ENCODE peak calls at places on chromosomes 2 and 18, in ten cellular contexts. F, C, I, G, Z, Q, S, E, N and W are unnamed samples.

GRCh38 chr18:809985-810642 is 1.9 kb downstream of the YES1 start:
- DNase-seq in F (no peak), C (no peak), I (no peak), G (no peak), Z (no peak), Q (no peak), S (no peak), E (no peak), N (no peak), W (no peak)

GRCh38 chr18:59624384-59624760 is 72.9 kb downstream of the CCBE1 start:
- DNase-seq in F (no peak), C (no peak), I (no peak), G (no peak), Z (no peak), Q (no peak), S (no peak), E (no peak), N (peak), W (no peak)

GRCh38 chr2:233470839-233471238 is 95.7 kb downstream of the USP40 start:
- DNase-seq in F (no peak), C (no peak), I (no peak), G (no peak), Z (no peak), Q (no peak), S (no peak), E (no peak), N (no peak), W (no peak)

GRCh38 chr2:216490061-216490460 is 8.6 kb upstream of the RPL37A start:
- DNase-seq in F (no peak), C (no peak), I (no peak), G (no peak), Z (no peak), Q (no peak), S (no peak), E (no peak), N (peak), W (no peak)

GRCh38 chr2:114661926-114662670 is 219.7 kb downstream of the DPP10 start:
- DNase-seq in F (no peak), C (no peak), I (no peak), G (no peak), Z (peak), Q (no peak), S (peak), E (peak), N (no peak), W (peak)

GRCh38 chr2:86249843-86250402 is 50.7 kb downstream of the MRPL35 start:
- DNase-seq in F (peak), C (no peak), I (peak), G (no peak), Z (no peak), Q (no peak), S (no peak), E (no peak), N (no peak), W (no peak)

GRCh38 chr18:3213231-3214059 is 6.3 kb downstream of the MYOM1 start:
- DNase-seq in F (no peak), C (no peak), I (no peak), G (no peak), Z (no peak), Q (no peak), S (no peak), E (no peak), N (no peak), W (no peak)

GRCh38 chr2:221075203-221075602 is 496.9 kb downstream of the EPHA4 start:
- DNase-seq in F (no peak), C (no peak), I (no peak), G (no peak), Z (no peak), Q (no peak), S (no peak), E (no peak), N (peak), W (no peak)

GRCh38 chr2:70956141-70956540 is 20.4 kb downstream of the ATP6V1B1 start:
- DNase-seq in F (no peak), C (no peak), I (no peak), G (no peak), Z (no peak), Q (no peak), S (peak), E (no peak), N (no peak), W (no peak)

GRCh38 chr2:216015722-216016464 is 2.5 kb upstream of the MREG start:
- DNase-seq in F (peak), C (no peak), I (no peak), G (no peak), Z (no peak), Q (peak), S (no peak), E (no peak), N (no peak), W (no peak)

GRCh38 chr18:57811477-57812125 is 8.5 kb upstream of the ATP8B1 start:
- DNase-seq in F (no peak), C (no peak), I (no peak), G (no peak), Z (no peak), Q (no peak), S (no peak), E (no peak), N (no peak), W (no peak)

GRCh38 chr2:240302933-240303332 is 132.5 kb upstream of the GPC1 start:
- DNase-seq in F (no peak), C (no peak), I (no peak), G (no peak), Z (no peak), Q (no peak), S (no peak), E (no peak), N (no peak), W (peak)

GRCh38 chr2:159600752-159601151 is 15.6 kb downstream of the BAZ2B start:
- DNase-seq in F (no peak), C (no peak), I (no peak), G (no peak), Z (no peak), Q (no peak), S (no peak), E (no peak), N (no peak), W (no peak)

GRCh38 chr18:56574827-56575226 is 63.6 kb downstream of the TXNL1 start:
- DNase-seq in F (no peak), C (no peak), I (no peak), G (no peak), Z (no peak), Q (no peak), S (no peak), E (no peak), N (no peak), W (no peak)

GRCh38 chr2:33441235-33441810 is 35.1 kb upstream of the RASGRP3 start:
- DNase-seq in F (peak), C (peak), I (peak), G (no peak), Z (peak), Q (no peak), S (peak), E (peak), N (peak), W (no peak)

GRCh38 chr2:39107156-39107555 is 13.7 kb downstream of the SOS1 start:
- DNase-seq in F (no peak), C (no peak), I (peak), G (no peak), Z (no peak), Q (no peak), S (no peak), E (peak), N (no peak), W (no peak)

GRCh38 chr2:48589170-48589767 is 28.4 kb upstream of the GTF2A1L start:
- DNase-seq in F (no peak), C (no peak), I (peak), G (no peak), Z (no peak), Q (no peak), S (no peak), E (peak), N (peak), W (no peak)

GRCh38 chr2:25743132-25743830 is 69.9 kb upstream of the DTNB start:
- DNase-seq in F (no peak), C (no peak), I (no peak), G (no peak), Z (no peak), Q (no peak), S (no peak), E (no peak), N (no peak), W (no peak)